ENCODE peak calls at places on chromosomes 3 and 15, in eight cellular contexts. One of them, this sample, is unnamed.

GRCh38 chr15:31223478-31224350 is 102.9 kb upstream of the KLF13 start:
- DNase-seq in stimulated activated CD4-positive, alpha-beta T cell treated with anti-CD3 and anti-CD28 coated beads, TNF-alpha, amount 100 ng/mL, for 4 hours: no peak
- DNase-seq in DMS53: no peak
- DNase-seq in posterior cingulate gyrus: no peak
- DNase-seq in OCI-LY7: no peak
- DNase-seq in DMS79 treated with DMSO at 0.1 percent for 48 hours: peak
- DNase-seq in breast epithelium: no peak
- DNase-seq in stimulated activated CD8-positive, alpha-beta memory T cell treated with anti-CD3 and anti-CD28 coated beads, Interleukin-4, amount 100 ng/mL, for 24 hours: no peak
- DNase-seq in this sample: no peak

GRCh38 chr3:95399580-95399979 is 1336.7 kb downstream of the NSUN3 start:
- DNase-seq in breast epithelium: no peak
- DNase-seq in stimulated activated CD8-positive, alpha-beta memory T cell treated with anti-CD3 and anti-CD28 coated beads, Interleukin-4, amount 100 ng/mL, for 24 hours: no peak
- DNase-seq in stimulated activated CD4-positive, alpha-beta T cell treated with anti-CD3 and anti-CD28 coated beads, TNF-alpha, amount 100 ng/mL, for 4 hours: no peak
- DNase-seq in OCI-LY7: no peak
- DNase-seq in posterior cingulate gyrus: no peak
- DNase-seq in DMS79 treated with DMSO at 0.1 percent for 48 hours: no peak
- DNase-seq in DMS53: no peak
- DNase-seq in this sample: no peak

GRCh38 chr3:136954246-136954645 is 3.5 kb upstream of the IL20RB start:
- DNase-seq in OCI-LY7: no peak
- DNase-seq in stimulated activated CD4-positive, alpha-beta T cell treated with anti-CD3 and anti-CD28 coated beads, TNF-alpha, amount 100 ng/mL, for 4 hours: no peak
- DNase-seq in DMS79 treated with DMSO at 0.1 percent for 48 hours: no peak
- DNase-seq in breast epithelium: no peak
- DNase-seq in stimulated activated CD8-positive, alpha-beta memory T cell treated with anti-CD3 and anti-CD28 coated beads, Interleukin-4, amount 100 ng/mL, for 24 hours: no peak
- DNase-seq in posterior cingulate gyrus: no peak
- DNase-seq in DMS53: no peak
- DNase-seq in this sample: no peak

GRCh38 chr3:49723301-49723630 is 485 bp downstream of the GMPPB start:
- DNase-seq in OCI-LY7: peak
- DNase-seq in stimulated activated CD4-positive, alpha-beta T cell treated with anti-CD3 and anti-CD28 coated beads, TNF-alpha, amount 100 ng/mL, for 4 hours: no peak
- DNase-seq in posterior cingulate gyrus: peak
- DNase-seq in breast epithelium: peak
- DNase-seq in stimulated activated CD8-positive, alpha-beta memory T cell treated with anti-CD3 and anti-CD28 coated beads, Interleukin-4, amount 100 ng/mL, for 24 hours: peak
- DNase-seq in DMS79 treated with DMSO at 0.1 percent for 48 hours: peak
- DNase-seq in DMS53: peak
- DNase-seq in this sample: no peak

GRCh38 chr3:17806201-17806600 is 63.8 kb upstream of the TBC1D5 start:
- DNase-seq in stimulated activated CD4-positive, alpha-beta T cell treated with anti-CD3 and anti-CD28 coated beads, TNF-alpha, amount 100 ng/mL, for 4 hours: no peak
- DNase-seq in DMS79 treated with DMSO at 0.1 percent for 48 hours: no peak
- DNase-seq in OCI-LY7: no peak
- DNase-seq in breast epithelium: no peak
- DNase-seq in posterior cingulate gyrus: no peak
- DNase-seq in stimulated activated CD8-positive, alpha-beta memory T cell treated with anti-CD3 and anti-CD28 coated beads, Interleukin-4, amount 100 ng/mL, for 24 hours: no peak
- DNase-seq in DMS53: no peak
- DNase-seq in this sample: no peak

GRCh38 chr15:80659375-80659774 is 35.7 kb upstream of the ABHD17C start:
- DNase-seq in DMS79 treated with DMSO at 0.1 percent for 48 hours: no peak
- DNase-seq in OCI-LY7: no peak
- DNase-seq in breast epithelium: no peak
- DNase-seq in DMS53: peak
- DNase-seq in stimulated activated CD8-positive, alpha-beta memory T cell treated with anti-CD3 and anti-CD28 coated beads, Interleukin-4, amount 100 ng/mL, for 24 hours: no peak
- DNase-seq in posterior cingulate gyrus: no peak
- DNase-seq in stimulated activated CD4-positive, alpha-beta T cell treated with anti-CD3 and anti-CD28 coated beads, TNF-alpha, amount 100 ng/mL, for 4 hours: no peak
- DNase-seq in this sample: no peak

GRCh38 chr3:62090066-62090465 is 283.3 kb downstream of the FEZF2 start:
- DNase-seq in stimulated activated CD8-positive, alpha-beta memory T cell treated with anti-CD3 and anti-CD28 coated beads, Interleukin-4, amount 100 ng/mL, for 24 hours: no peak
- DNase-seq in OCI-LY7: no peak
- DNase-seq in DMS79 treated with DMSO at 0.1 percent for 48 hours: no peak
- DNase-seq in DMS53: no peak
- DNase-seq in stimulated activated CD4-positive, alpha-beta T cell treated with anti-CD3 and anti-CD28 coated beads, TNF-alpha, amount 100 ng/mL, for 4 hours: no peak
- DNase-seq in breast epithelium: no peak
- DNase-seq in posterior cingulate gyrus: no peak
- DNase-seq in this sample: no peak

GRCh38 chr15:65027593-65027992 is 1.8 kb downstream of the MTFMT start:
- DNase-seq in stimulated activated CD4-positive, alpha-beta T cell treated with anti-CD3 and anti-CD28 coated beads, TNF-alpha, amount 100 ng/mL, for 4 hours: no peak
- DNase-seq in stimulated activated CD8-positive, alpha-beta memory T cell treated with anti-CD3 and anti-CD28 coated beads, Interleukin-4, amount 100 ng/mL, for 24 hours: no peak
- DNase-seq in OCI-LY7: no peak
- DNase-seq in DMS53: no peak
- DNase-seq in posterior cingulate gyrus: no peak
- DNase-seq in breast epithelium: no peak
- DNase-seq in DMS79 treated with DMSO at 0.1 percent for 48 hours: no peak
- DNase-seq in this sample: no peak

GRCh38 chr15:86555114-86555513 is 475.4 kb downstream of the AGBL1 start:
- DNase-seq in DMS53: no peak
- DNase-seq in stimulated activated CD8-positive, alpha-beta memory T cell treated with anti-CD3 and anti-CD28 coated beads, Interleukin-4, amount 100 ng/mL, for 24 hours: no peak
- DNase-seq in posterior cingulate gyrus: no peak
- DNase-seq in breast epithelium: no peak
- DNase-seq in OCI-LY7: no peak
- DNase-seq in DMS79 treated with DMSO at 0.1 percent for 48 hours: no peak
- DNase-seq in stimulated activated CD4-positive, alpha-beta T cell treated with anti-CD3 and anti-CD28 coated beads, TNF-alpha, amount 100 ng/mL, for 4 hours: no peak
- DNase-seq in this sample: no peak

GRCh38 chr15:78650022-78650421 is 9.0 kb upstream of the CHRNB4 start:
- DNase-seq in DMS79 treated with DMSO at 0.1 percent for 48 hours: no peak
- DNase-seq in breast epithelium: no peak
- DNase-seq in posterior cingulate gyrus: no peak
- DNase-seq in stimulated activated CD8-positive, alpha-beta memory T cell treated with anti-CD3 and anti-CD28 coated beads, Interleukin-4, amount 100 ng/mL, for 24 hours: no peak
- DNase-seq in OCI-LY7: no peak
- DNase-seq in DMS53: no peak
- DNase-seq in stimulated activated CD4-positive, alpha-beta T cell treated with anti-CD3 and anti-CD28 coated beads, TNF-alpha, amount 100 ng/mL, for 4 hours: no peak
- DNase-seq in this sample: no peak

GRCh38 chr3:170746175-170746942 is 123.6 kb downstream of the RPL22L1 start:
- DNase-seq in breast epithelium: no peak
- DNase-seq in DMS53: no peak
- DNase-seq in posterior cingulate gyrus: no peak
- DNase-seq in stimulated activated CD4-positive, alpha-beta T cell treated with anti-CD3 and anti-CD28 coated beads, TNF-alpha, amount 100 ng/mL, for 4 hours: no peak
- DNase-seq in stimulated activated CD8-positive, alpha-beta memory T cell treated with anti-CD3 and anti-CD28 coated beads, Interleukin-4, amount 100 ng/mL, for 24 hours: no peak
- DNase-seq in OCI-LY7: no peak
- DNase-seq in DMS79 treated with DMSO at 0.1 percent for 48 hours: no peak
- DNase-seq in this sample: no peak

GRCh38 chr15:31399544-31400171 is 73.0 kb downstream of the KLF13 start:
- DNase-seq in breast epithelium: no peak
- DNase-seq in stimulated activated CD4-positive, alpha-beta T cell treated with anti-CD3 and anti-CD28 coated beads, TNF-alpha, amount 100 ng/mL, for 4 hours: no peak
- DNase-seq in DMS53: no peak
- DNase-seq in DMS79 treated with DMSO at 0.1 percent for 48 hours: peak
- DNase-seq in posterior cingulate gyrus: no peak
- DNase-seq in OCI-LY7: no peak
- DNase-seq in stimulated activated CD8-positive, alpha-beta memory T cell treated with anti-CD3 and anti-CD28 coated beads, Interleukin-4, amount 100 ng/mL, for 24 hours: no peak
- DNase-seq in this sample: no peak

GRCh38 chr15:101052031-101052620 is 133.0 kb downstream of the LRRK1 start:
- DNase-seq in breast epithelium: no peak
- DNase-seq in stimulated activated CD4-positive, alpha-beta T cell treated with anti-CD3 and anti-CD28 coated beads, TNF-alpha, amount 100 ng/mL, for 4 hours: no peak
- DNase-seq in posterior cingulate gyrus: no peak
- DNase-seq in DMS79 treated with DMSO at 0.1 percent for 48 hours: no peak
- DNase-seq in DMS53: no peak
- DNase-seq in stimulated activated CD8-positive, alpha-beta memory T cell treated with anti-CD3 and anti-CD28 coated beads, Interleukin-4, amount 100 ng/mL, for 24 hours: no peak
- DNase-seq in OCI-LY7: no peak
- DNase-seq in this sample: no peak

GRCh38 chr3:188207941-188208750 is 54.2 kb downstream of the LPP start:
- DNase-seq in stimulated activated CD4-positive, alpha-beta T cell treated with anti-CD3 and anti-CD28 coated beads, TNF-alpha, amount 100 ng/mL, for 4 hours: no peak
- DNase-seq in OCI-LY7: no peak
- DNase-seq in stimulated activated CD8-positive, alpha-beta memory T cell treated with anti-CD3 and anti-CD28 coated beads, Interleukin-4, amount 100 ng/mL, for 24 hours: no peak
- DNase-seq in breast epithelium: no peak
- DNase-seq in posterior cingulate gyrus: no peak
- DNase-seq in DMS79 treated with DMSO at 0.1 percent for 48 hours: no peak
- DNase-seq in DMS53: no peak
- DNase-seq in this sample: no peak

GRCh38 chr3:102053375-102053989 is 204.2 kb downstream of the NFKBIZ start:
- DNase-seq in DMS53: peak
- DNase-seq in posterior cingulate gyrus: no peak
- DNase-seq in DMS79 treated with DMSO at 0.1 percent for 48 hours: no peak
- DNase-seq in breast epithelium: no peak
- DNase-seq in stimulated activated CD4-positive, alpha-beta T cell treated with anti-CD3 and anti-CD28 coated beads, TNF-alpha, amount 100 ng/mL, for 4 hours: no peak
- DNase-seq in OCI-LY7: no peak
- DNase-seq in stimulated activated CD8-positive, alpha-beta memory T cell treated with anti-CD3 and anti-CD28 coated beads, Interleukin-4, amount 100 ng/mL, for 24 hours: no peak
- DNase-seq in this sample: no peak

GRCh38 chr15:76894174-76894573 is 11.0 kb downstream of the SCAPER start:
- DNase-seq in DMS79 treated with DMSO at 0.1 percent for 48 hours: no peak
- DNase-seq in OCI-LY7: no peak
- DNase-seq in breast epithelium: no peak
- DNase-seq in stimulated activated CD4-positive, alpha-beta T cell treated with anti-CD3 and anti-CD28 coated beads, TNF-alpha, amount 100 ng/mL, for 4 hours: no peak
- DNase-seq in posterior cingulate gyrus: no peak
- DNase-seq in stimulated activated CD8-positive, alpha-beta memory T cell treated with anti-CD3 and anti-CD28 coated beads, Interleukin-4, amount 100 ng/mL, for 24 hours: no peak
- DNase-seq in DMS53: no peak
- DNase-seq in this sample: no peak

GRCh38 chr15:68348601-68349000 is 71.1 kb downstream of the FEM1B start:
- DNase-seq in posterior cingulate gyrus: no peak
- DNase-seq in breast epithelium: no peak
- DNase-seq in DMS79 treated with DMSO at 0.1 percent for 48 hours: no peak
- DNase-seq in stimulated activated CD4-positive, alpha-beta T cell treated with anti-CD3 and anti-CD28 coated beads, TNF-alpha, amount 100 ng/mL, for 4 hours: no peak
- DNase-seq in stimulated activated CD8-positive, alpha-beta memory T cell treated with anti-CD3 and anti-CD28 coated beads, Interleukin-4, amount 100 ng/mL, for 24 hours: no peak
- DNase-seq in DMS53: no peak
- DNase-seq in OCI-LY7: no peak
- DNase-seq in this sample: no peak

GRCh38 chr3:15428539-15428938 is 1.1 kb downstream of the EAF1 start:
- DNase-seq in OCI-LY7: peak
- DNase-seq in posterior cingulate gyrus: no peak
- DNase-seq in stimulated activated CD8-positive, alpha-beta memory T cell treated with anti-CD3 and anti-CD28 coated beads, Interleukin-4, amount 100 ng/mL, for 24 hours: no peak
- DNase-seq in DMS53: peak
- DNase-seq in breast epithelium: no peak
- DNase-seq in DMS79 treated with DMSO at 0.1 percent for 48 hours: no peak
- DNase-seq in stimulated activated CD4-positive, alpha-beta T cell treated with anti-CD3 and anti-CD28 coated beads, TNF-alpha, amount 100 ng/mL, for 4 hours: no peak
- DNase-seq in this sample: no peak

GRCh38 chr3:72449551-72449950 is 398.7 kb downstream of the SHQ1 start:
- DNase-seq in OCI-LY7: no peak
- DNase-seq in stimulated activated CD4-positive, alpha-beta T cell treated with anti-CD3 and anti-CD28 coated beads, TNF-alpha, amount 100 ng/mL, for 4 hours: no peak
- DNase-seq in stimulated activated CD8-positive, alpha-beta memory T cell treated with anti-CD3 and anti-CD28 coated beads, Interleukin-4, amount 100 ng/mL, for 24 hours: no peak
- DNase-seq in DMS79 treated with DMSO at 0.1 percent for 48 hours: no peak
- DNase-seq in DMS53: no peak
- DNase-seq in posterior cingulate gyrus: no peak
- DNase-seq in breast epithelium: no peak
- DNase-seq in this sample: no peak

GRCh38 chr15:77569647-77570186 is 63.0 kb downstream of the LINGO1 start:
- DNase-seq in DMS53: peak
- DNase-seq in stimulated activated CD4-positive, alpha-beta T cell treated with anti-CD3 and anti-CD28 coated beads, TNF-alpha, amount 100 ng/mL, for 4 hours: no peak
- DNase-seq in breast epithelium: no peak
- DNase-seq in posterior cingulate gyrus: no peak
- DNase-seq in stimulated activated CD8-positive, alpha-beta memory T cell treated with anti-CD3 and anti-CD28 coated beads, Interleukin-4, amount 100 ng/mL, for 24 hours: no peak
- DNase-seq in DMS79 treated with DMSO at 0.1 percent for 48 hours: no peak
- DNase-seq in OCI-LY7: no peak
- DNase-seq in this sample: no peak

GRCh38 chr3:102230057-102230456 is 204.8 kb upstream of the ZPLD1 start:
- DNase-seq in OCI-LY7: peak
- DNase-seq in DMS79 treated with DMSO at 0.1 percent for 48 hours: no peak
- DNase-seq in posterior cingulate gyrus: no peak
- DNase-seq in stimulated activated CD8-positive, alpha-beta memory T cell treated with anti-CD3 and anti-CD28 coated beads, Interleukin-4, amount 100 ng/mL, for 24 hours: no peak
- DNase-seq in breast epithelium: no peak
- DNase-seq in DMS53: peak
- DNase-seq in stimulated activated CD4-positive, alpha-beta T cell treated with anti-CD3 and anti-CD28 coated beads, TNF-alpha, amount 100 ng/mL, for 4 hours: no peak
- DNase-seq in this sample: no peak

GRCh38 chr3:377158-377561 is 180.6 kb downstream of the CHL1 start:
- DNase-seq in stimulated activated CD4-positive, alpha-beta T cell treated with anti-CD3 and anti-CD28 coated beads, TNF-alpha, amount 100 ng/mL, for 4 hours: no peak
- DNase-seq in posterior cingulate gyrus: no peak
- DNase-seq in stimulated activated CD8-positive, alpha-beta memory T cell treated with anti-CD3 and anti-CD28 coated beads, Interleukin-4, amount 100 ng/mL, for 24 hours: no peak
- DNase-seq in DMS79 treated with DMSO at 0.1 percent for 48 hours: peak
- DNase-seq in breast epithelium: no peak
- DNase-seq in OCI-LY7: peak
- DNase-seq in DMS53: peak
- DNase-seq in this sample: no peak

GRCh38 chr3:39962566-39962965 is 153.2 kb downstream of the MYRIP start:
- DNase-seq in DMS53: no peak
- DNase-seq in OCI-LY7: no peak
- DNase-seq in DMS79 treated with DMSO at 0.1 percent for 48 hours: no peak
- DNase-seq in posterior cingulate gyrus: no peak
- DNase-seq in stimulated activated CD4-positive, alpha-beta T cell treated with anti-CD3 and anti-CD28 coated beads, TNF-alpha, amount 100 ng/mL, for 4 hours: no peak
- DNase-seq in breast epithelium: no peak
- DNase-seq in stimulated activated CD8-positive, alpha-beta memory T cell treated with anti-CD3 and anti-CD28 coated beads, Interleukin-4, amount 100 ng/mL, for 24 hours: no peak
- DNase-seq in this sample: no peak

GRCh38 chr3:14240366-14240765 is 61.7 kb downstream of the LSM3 start:
- DNase-seq in posterior cingulate gyrus: no peak
- DNase-seq in DMS79 treated with DMSO at 0.1 percent for 48 hours: no peak
- DNase-seq in breast epithelium: no peak
- DNase-seq in stimulated activated CD4-positive, alpha-beta T cell treated with anti-CD3 and anti-CD28 coated beads, TNF-alpha, amount 100 ng/mL, for 4 hours: no peak
- DNase-seq in DMS53: no peak
- DNase-seq in OCI-LY7: no peak
- DNase-seq in stimulated activated CD8-positive, alpha-beta memory T cell treated with anti-CD3 and anti-CD28 coated beads, Interleukin-4, amount 100 ng/mL, for 24 hours: no peak
- DNase-seq in this sample: no peak

GRCh38 chr15:70375006-70375409 is 277.3 kb upstream of the TLE3 start:
- DNase-seq in posterior cingulate gyrus: no peak
- DNase-seq in DMS53: no peak
- DNase-seq in stimulated activated CD4-positive, alpha-beta T cell treated with anti-CD3 and anti-CD28 coated beads, TNF-alpha, amount 100 ng/mL, for 4 hours: no peak
- DNase-seq in stimulated activated CD8-positive, alpha-beta memory T cell treated with anti-CD3 and anti-CD28 coated beads, Interleukin-4, amount 100 ng/mL, for 24 hours: no peak
- DNase-seq in breast epithelium: peak
- DNase-seq in OCI-LY7: no peak
- DNase-seq in DMS79 treated with DMSO at 0.1 percent for 48 hours: peak
- DNase-seq in this sample: peak

GRCh38 chr3:138941259-138941885 is 5.6 kb downstream of the FOXL2 start:
- DNase-seq in OCI-LY7: peak
- DNase-seq in stimulated activated CD8-positive, alpha-beta memory T cell treated with anti-CD3 and anti-CD28 coated beads, Interleukin-4, amount 100 ng/mL, for 24 hours: no peak
- DNase-seq in DMS79 treated with DMSO at 0.1 percent for 48 hours: no peak
- DNase-seq in posterior cingulate gyrus: no peak
- DNase-seq in breast epithelium: no peak
- DNase-seq in stimulated activated CD4-positive, alpha-beta T cell treated with anti-CD3 and anti-CD28 coated beads, TNF-alpha, amount 100 ng/mL, for 4 hours: no peak
- DNase-seq in DMS53: peak
- DNase-seq in this sample: no peak

This sample was measured in thoracic aorta.